ENCODE peak calls at places on chromosome 20, in five cellular contexts. L is GM12878, C is IMR-90, A is SK-N-SH, O is K562. Y is an unnamed sample.

GRCh38 chr20:9685011-9685410 is 153.9 kb downstream of the PAK5 start:
- DNase-seq in L (no peak), C (no peak), A (no peak), O (no peak), Y (no peak)

GRCh38 chr20:13243826-13244376 is 22.8 kb downstream of the ISM1 start:
- DNase-seq in L (no peak), C (no peak), A (no peak), O (no peak), Y (peak; percentile 81)

GRCh38 chr20:62702008-62702290 is 6.7 kb upstream of the NTSR1 start:
- DNase-seq in L (no peak), C (no peak), A (no peak), O (no peak), Y (no peak)

GRCh38 chr20:17518339-17519052 is 12.7 kb downstream of the BFSP1 start:
- DNase-seq in L (no peak), C (no peak), A (peak; percentile 45), O (peak; percentile 74), Y (no peak)

GRCh38 chr20:10733122-10733521 is 59.3 kb upstream of the JAG1 start:
- DNase-seq in L (no peak), C (peak; percentile 40), A (no peak), O (no peak), Y (no peak)

GRCh38 chr20:9447182-9447581 is 67.2 kb upstream of the LAMP5 start:
- DNase-seq in L (no peak), C (no peak), A (no peak), O (no peak), Y (no peak)

GRCh38 chr20:38806855-38807655 is 1.6 kb downstream of the PPP1R16B start:
- DNase-seq in L (no peak), C (no peak), A (peak; percentile 43), O (no peak), Y (no peak)

GRCh38 chr20:14566505-14566904 is 229.1 kb upstream of the FLRT3 start:
- DNase-seq in L (no peak), C (no peak), A (no peak), O (no peak), Y (no peak)

GRCh38 chr20:12171927-12172581 is 254.4 kb downstream of the BTBD3 start:
- DNase-seq in L (no peak), C (peak; percentile 84), A (no peak), O (no peak), Y (no peak)

GRCh38 chr20:31712564-31713311 is 9.9 kb downstream of the BCL2L1 start:
- DNase-seq in L (no peak), C (peak; percentile 82), A (no peak), O (no peak), Y (peak; percentile 95)

GRCh38 chr20:16222859-16223411 is 350.3 kb downstream of the KIF16B start:
- DNase-seq in L (no peak), C (no peak), A (no peak), O (no peak), Y (no peak)

GRCh38 chr20:37464611-37465010 is 56.4 kb upstream of the NNAT start:
- DNase-seq in L (no peak), C (no peak), A (no peak), O (no peak), Y (no peak)
- TF ChIP-seq RCOR1 in L (no peak), C (no peak), A (no peak), O (no peak), Y (no peak)

GRCh38 chr20:3981132-3981452 is 34.3 kb downstream of the RNF24 start:
- DNase-seq in L (no peak), C (no peak), A (no peak), O (no peak), Y (no peak)
- TF ChIP-seq RCOR1 in L (no peak), C (no peak), A (no peak), O (no peak), Y (no peak)

GRCh38 chr20:33736962-33737361 is 5.2 kb downstream of the ZNF341 start:
- DNase-seq in L (no peak), C (no peak), A (no peak), O (no peak), Y (no peak)

GRCh38 chr20:33732166-33732970 is 572 bp downstream of the ZNF341 start:
- DNase-seq in L (peak; percentile 32), C (no peak), A (no peak), O (no peak), Y (peak; percentile 89)

GRCh38 chr20:33730946-33731692 is 677 bp upstream of the ZNF341 start:
- DNase-seq in L (no peak), C (no peak), A (no peak), O (no peak), Y (no peak)

GRCh38 chr20:33731693-33732165 is at the start of gene ZNF341:
- DNase-seq in L (peak; percentile 16), C (peak; percentile 76), A (peak; percentile 93), O (peak; percentile 88), Y (peak; percentile 91)

GRCh38 chr20:33733654-33734576 is 2.1 kb downstream of the ZNF341 start:
- DNase-seq in L (peak; percentile 37), C (peak; percentile 64), A (no peak), O (no peak), Y (peak; percentile 71)
- TF ChIP-seq RCOR1 in L (no peak), C (no peak), A (no peak), O (no peak), Y (no peak)

GRCh38 chr20:53986037-53986436 is 84.4 kb downstream of the BCAS1 start:
- DNase-seq in L (no peak), C (no peak), A (no peak), O (no peak), Y (no peak)

GRCh38 chr20:53993310-53993709 is 77.1 kb downstream of the BCAS1 start:
- DNase-seq in L (no peak), C (no peak), A (no peak), O (no peak), Y (no peak)

GRCh38 chr20:53989977-53990376 is 80.4 kb downstream of the BCAS1 start:
- DNase-seq in L (no peak), C (no peak), A (no peak), O (no peak), Y (no peak)

GRCh38 chr20:53990768-53991472 is 79.5 kb downstream of the BCAS1 start:
- DNase-seq in L (no peak), C (no peak), A (no peak), O (no peak), Y (no peak)

GRCh38 chr20:53989401-53989800 is 81.0 kb downstream of the BCAS1 start:
- DNase-seq in L (no peak), C (no peak), A (no peak), O (no peak), Y (no peak)
- TF ChIP-seq RCOR1 in L (no peak), C (no peak), A (no peak), O (no peak), Y (no peak)

DNA sequence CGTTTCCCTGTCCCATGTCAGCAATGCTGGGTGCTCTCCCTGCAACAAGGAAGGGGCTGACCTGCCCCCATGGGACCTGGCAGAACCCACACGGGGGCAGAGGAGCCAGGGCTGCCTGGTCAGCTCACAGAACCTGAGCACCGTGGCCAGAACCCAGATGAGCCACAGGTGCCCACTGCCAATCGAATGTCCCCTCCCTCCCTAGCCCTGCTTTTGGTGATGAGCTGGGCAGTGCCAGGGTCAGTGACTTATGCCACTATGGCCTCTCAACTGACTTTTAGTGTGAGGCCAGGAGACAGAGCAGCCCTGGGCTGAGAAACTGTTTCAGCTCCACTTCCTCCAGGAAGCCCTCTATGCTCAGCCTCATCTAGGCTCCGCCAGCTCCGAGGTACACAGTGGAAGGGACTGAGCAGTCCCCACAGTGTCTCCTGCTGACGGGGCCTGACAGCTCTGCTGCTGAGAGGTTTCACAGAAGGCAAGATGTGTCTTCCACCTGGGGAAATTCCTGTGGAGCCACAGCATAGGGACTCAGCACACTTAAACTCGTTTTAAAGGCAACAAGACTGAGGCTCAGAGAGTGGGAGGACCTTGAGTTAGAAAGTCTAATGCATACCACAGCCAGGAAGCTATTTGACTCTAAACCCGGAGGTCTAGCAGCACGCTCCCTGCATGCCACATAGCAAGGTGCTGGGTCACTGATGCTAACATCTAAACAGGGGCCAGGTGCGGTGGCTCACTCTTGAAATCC is 6.9 kb downstream of the ADA start:
- DNase-seq in L (peak; percentile 70), C (no peak), A (no peak), O (no peak), Y (peak; percentile 21)
- TF ChIP-seq RCOR1 in L (no peak), C (no peak), A (no peak), O (no peak), Y (no peak)